ENCODE peak calls at places on chromosomes 7 and 10, in eight cellular contexts. O is NCI-H748 treated with DMSO at 0.1 percent for 48 hours; K is stimulated activated CD8-positive, alpha-beta memory T cell treated with anti-CD3 and anti-CD28 coated beads, Interleukin-4, amount 100 ng/mL, for 1 hour; A is nucleus accumbens; L is ELR; Q is SJCRH30; I is HuH-7.5; D is kidney epithelial cell. W is an unnamed sample.

GRCh38 chr7:115059312-115059711 is 137.4 kb downstream of the MDFIC start:
- DNase-seq in K (no peak), A (no peak), L (no peak), D (no peak), I (no peak), O (no peak), Q (no peak), W (no peak)

GRCh38 chr7:28842769-28843295 is 115.3 kb downstream of the TRIL start:
- DNase-seq in I (no peak), A (no peak), Q (no peak), O (no peak), K (no peak), L (no peak), D (no peak), W (no peak)

GRCh38 chr7:27161214-27161720 is 4.1 kb downstream of the HOXA9 start:
- DNase-seq in K (no peak), I (no peak), L (no peak), A (no peak), D (no peak), O (no peak), Q (no peak), W (no peak)

GRCh38 chr10:44386546-44387052 is 1.7 kb upstream of the CXCL12 start:
- DNase-seq in Q (no peak), A (no peak), D (no peak), I (peak; percentile 86), L (peak; percentile 64), K (no peak), O (no peak), W (peak; percentile 51)

GRCh38 chr7:24075426-24075810 is 208.6 kb upstream of the NPY start:
- DNase-seq in L (peak; percentile 42), I (no peak), Q (no peak), K (no peak), A (no peak), D (no peak), O (no peak), W (no peak)

GRCh38 chr10:132783165-132783736 is 2.7 kb downstream of the NKX6-2 start:
- DNase-seq in O (no peak), I (no peak), L (no peak), D (no peak), A (no peak), K (no peak), Q (no peak), W (no peak)

GRCh38 chr10:62046522-62047239 is 145.2 kb downstream of the ARID5B start:
- DNase-seq in D (peak; percentile 71), K (no peak), O (no peak), A (no peak), Q (peak; percentile 13), I (no peak), L (peak; percentile 87), W (no peak)

GRCh38 chr10:62459072-62459471 is 84.9 kb downstream of the ZNF365 start:
- DNase-seq in K (no peak), I (no peak), A (no peak), L (peak; percentile 19), O (no peak), Q (no peak), D (no peak), W (no peak)

GRCh38 chr7:9192969-9193368 is 759.6 kb downstream of the NXPH1 start:
- DNase-seq in K (no peak), L (no peak), O (no peak), D (peak; percentile 37), A (no peak), Q (no peak), I (no peak), W (no peak)

GRCh38 chr7:129066290-129067131 is 11.6 kb upstream of the TNPO3 start:
- DNase-seq in Q (peak; percentile 36), K (no peak), I (no peak), A (no peak), D (peak; percentile 56), L (peak; percentile 83), O (no peak), W (no peak)

GRCh38 chr10:132417957-132418441 is 21.0 kb downstream of the PWWP2B start:
- DNase-seq in L (no peak), K (no peak), I (no peak), O (no peak), Q (no peak), A (no peak), D (no peak), W (no peak)

GRCh38 chr7:146090023-146090645 is 26.5 kb upstream of the CNTNAP2 start:
- DNase-seq in O (peak; percentile 62), D (peak; percentile 0), A (no peak), Q (no peak), I (peak; percentile 9), K (no peak), L (peak; percentile 7), W (no peak)

GRCh38 chr7:78081888-78082287 is 283.3 kb downstream of the PHTF2 start:
- DNase-seq in D (no peak), Q (no peak), O (no peak), I (no peak), A (no peak), L (no peak), K (no peak), W (no peak)

GRCh38 chr10:3853547-3853989 is 68.6 kb upstream of the KLF6 start:
- DNase-seq in A (no peak), O (no peak), L (no peak), D (peak; percentile 72), Q (no peak), I (no peak), K (no peak), W (no peak)

W was measured in substantia nigra.